ENCODE peak calls at places on chromosomes 13 and 19, in seven cellular contexts. O, G, U, K, S, I and T are unnamed samples.

GRCh38 chr13:49063526-49063925 is 87.8 kb downstream of the FNDC3A start:
- DNase-seq in O (peak), G (no peak), U (no peak), K (no peak), S (no peak), I (no peak), T (no peak)

GRCh38 chr19:40704491-40705361 is 12.0 kb downstream of the COQ8B start:
- DNase-seq in O (no peak), G (no peak), U (no peak), K (no peak), S (no peak), I (no peak), T (no peak)

GRCh38 chr19:36009220-36009619 is 607 bp upstream of the SYNE4 start:
- DNase-seq in O (no peak), G (no peak), U (peak), K (peak), S (peak), I (peak), T (no peak)

GRCh38 chr19:50777830-50778303 is 7.6 kb downstream of the GPR32 start:
- DNase-seq in O (peak), G (no peak), U (peak), K (no peak), S (no peak), I (no peak), T (no peak)

GRCh38 chr13:33191425-33192221 is 93.9 kb downstream of the STARD13 start:
- DNase-seq in O (no peak), G (no peak), U (no peak), K (no peak), S (no peak), I (no peak), T (no peak)

GRCh38 chr13:41520016-41520698 is 62.8 kb downstream of the RGCC start:
- DNase-seq in O (no peak), G (no peak), U (no peak), K (no peak), S (no peak), I (no peak), T (no peak)

GRCh38 chr19:49148784-49149651 is 6.2 kb downstream of the HRC start:
- DNase-seq in O (peak), G (peak), U (peak), K (peak), S (peak), I (peak), T (peak)

GRCh38 chr19:5536337-5536894 is 31.3 kb downstream of the TINCR start:
- DNase-seq in O (peak), G (no peak), U (peak), K (no peak), S (no peak), I (peak), T (peak)

GRCh38 chr13:66492479-66492878 is 737.7 kb downstream of the PCDH9 start:
- DNase-seq in O (no peak), G (no peak), U (no peak), K (no peak), S (no peak), I (no peak), T (no peak)

GRCh38 chr19:6768236-6768785 is 1.1 kb upstream of the SH2D3A start:
- DNase-seq in O (no peak), G (no peak), U (no peak), K (no peak), S (peak), I (no peak), T (no peak)

GRCh38 chr19:1214862-1215731 is 9.5 kb downstream of the STK11 start:
- DNase-seq in O (no peak), G (no peak), U (no peak), K (no peak), S (no peak), I (peak), T (peak)

GRCh38 chr19:6464070-6464873 is at the start of gene CRB3:
- DNase-seq in O (peak), G (no peak), U (no peak), K (peak), S (peak), I (no peak), T (no peak)

GRCh38 chr19:14333101-14333871 is 48.0 kb upstream of the ADGRE5 start:
- DNase-seq in O (no peak), G (no peak), U (no peak), K (no peak), S (no peak), I (no peak), T (peak)

GRCh38 chr19:12778905-12779161 is 3.5 kb upstream of the HOOK2 start:
- DNase-seq in O (no peak), G (no peak), U (no peak), K (no peak), S (no peak), I (no peak), T (no peak)

GRCh38 chr13:40309881-40310280 is 356.6 kb downstream of the FOXO1 start:
- DNase-seq in O (no peak), G (no peak), U (no peak), K (no peak), S (no peak), I (no peak), T (no peak)

GRCh38 chr13:39516140-39516539 is 86.9 kb downstream of the LHFPL6 start:
- DNase-seq in O (no peak), G (no peak), U (no peak), K (no peak), S (no peak), I (peak), T (peak)

GRCh38 chr19:49361438-49362047 is 673 bp downstream of the TEAD2 start:
- DNase-seq in O (peak), G (no peak), U (peak), K (no peak), S (no peak), I (peak), T (peak)

GRCh38 chr19:19448238-19448544 is 42.7 kb downstream of the GATAD2A start:
- DNase-seq in O (no peak), G (no peak), U (no peak), K (no peak), S (no peak), I (no peak), T (no peak)

GRCh38 chr19:8451885-8452284 is 7.1 kb downstream of the HNRNPM start:
- DNase-seq in O (peak), G (no peak), U (peak), K (no peak), S (no peak), I (no peak), T (peak)

GRCh38 chr13:32731576-32731975 is 145.3 kb downstream of the PDS5B start:
- DNase-seq in O (peak), G (no peak), U (peak), K (no peak), S (no peak), I (no peak), T (no peak)

GRCh38 chr19:40460185-40460584 is 5.4 kb downstream of the BLVRB start:
- DNase-seq in O (no peak), G (no peak), U (no peak), K (no peak), S (no peak), I (no peak), T (no peak)